ENCODE peak calls at places on chromosome 18, in five cellular contexts. One of them, this sample, is unnamed.

GRCh38 chr18:75350857-75351256 is 76.6 kb downstream of the SMIM21 start:
- DNase-seq in foreskin keratinocyte: no peak
- DNase-seq in BE2C: no peak
- DNase-seq in choroid plexus epithelial cell: no peak
- DNase-seq in smooth muscle cell of the brain vasculature: no peak
- DNase-seq in this sample: no peak

GRCh38 chr18:61893971-61894750 is 1.4 kb upstream of the RNF152 start:
- DNase-seq in foreskin keratinocyte: peak
- DNase-seq in BE2C: peak
- DNase-seq in choroid plexus epithelial cell: peak
- DNase-seq in smooth muscle cell of the brain vasculature: no peak
- DNase-seq in this sample: no peak

GRCh38 chr18:58230438-58231179 is 186.6 kb downstream of the NEDD4L start:
- DNase-seq in foreskin keratinocyte: peak
- DNase-seq in BE2C: no peak
- DNase-seq in choroid plexus epithelial cell: peak
- DNase-seq in smooth muscle cell of the brain vasculature: no peak
- DNase-seq in this sample: no peak

GRCh38 chr18:74271656-74272055 is 20.1 kb downstream of the CYB5A start:
- DNase-seq in foreskin keratinocyte: peak
- DNase-seq in BE2C: no peak
- DNase-seq in choroid plexus epithelial cell: no peak
- DNase-seq in smooth muscle cell of the brain vasculature: no peak
- DNase-seq in this sample: no peak

GRCh38 chr18:9771261-9771976 is 63.3 kb downstream of the RAB31 start:
- DNase-seq in foreskin keratinocyte: peak
- DNase-seq in BE2C: peak
- DNase-seq in choroid plexus epithelial cell: peak
- DNase-seq in smooth muscle cell of the brain vasculature: no peak
- DNase-seq in this sample: peak

GRCh38 chr18:46448347-46448746 is 208.7 kb downstream of the LOXHD1 start:
- DNase-seq in foreskin keratinocyte: no peak
- DNase-seq in BE2C: no peak
- DNase-seq in choroid plexus epithelial cell: no peak
- DNase-seq in smooth muscle cell of the brain vasculature: no peak
- DNase-seq in this sample: no peak

GRCh38 chr18:51030537-51031258 is 685 bp downstream of the SMAD4 start:
- DNase-seq in foreskin keratinocyte: no peak
- DNase-seq in BE2C: peak
- DNase-seq in choroid plexus epithelial cell: peak
- DNase-seq in smooth muscle cell of the brain vasculature: no peak
- DNase-seq in this sample: peak

GRCh38 chr18:37701967-37702366 is 136.4 kb upstream of the CELF4 start:
- DNase-seq in foreskin keratinocyte: peak
- DNase-seq in BE2C: no peak
- DNase-seq in choroid plexus epithelial cell: no peak
- DNase-seq in smooth muscle cell of the brain vasculature: no peak
- DNase-seq in this sample: peak

GRCh38 chr18:36135264-36135663 is 5.6 kb downstream of the ELP2 start:
- DNase-seq in foreskin keratinocyte: no peak
- DNase-seq in BE2C: no peak
- DNase-seq in choroid plexus epithelial cell: no peak
- DNase-seq in smooth muscle cell of the brain vasculature: no peak
- DNase-seq in this sample: no peak